ENCODE peak calls at places on chromosome 5, in four cellular contexts. One of them, this sample, is unnamed. For H3K36me3, the result is how much of the 10 kb centered on the place peaks cover.

GRCh38 chr5:109324351-109324750 is 85.4 kb downstream of the PJA2 start:
- DNase-seq in GM23248: no peak
- DNase-seq in PC-3: no peak
- DNase-seq in GM23338: peak
- DNase-seq in this sample: no peak

GRCh38 chr5:115435776-115436712 is 108.5 kb downstream of the FEM1C start:
- DNase-seq in GM23248: no peak
- DNase-seq in PC-3: peak
- DNase-seq in GM23338: no peak
- DNase-seq in this sample: no peak

GRCh38 chr5:137318027-137318426 is 181.1 kb downstream of the SPOCK1 start:
- DNase-seq in GM23338: no peak
- DNase-seq in PC-3: no peak
- DNase-seq in GM23248: no peak
- DNase-seq in this sample: no peak

GRCh38 chr5:72472666-72473422 is 34.4 kb downstream of the ZNF366 start:
- DNase-seq in GM23338: no peak
- DNase-seq in GM23248: peak
- DNase-seq in PC-3: peak
- DNase-seq in this sample: no peak

GRCh38 chr5:140024928-140025327 is 18.2 kb downstream of the NRG2 start:
- DNase-seq in GM23338: no peak
- DNase-seq in PC-3: no peak
- DNase-seq in GM23248: no peak
- DNase-seq in this sample: no peak

GRCh38 chr5:53556001-53556400 is 4.4 kb upstream of the NDUFS4 start:
- DNase-seq in PC-3: no peak
- DNase-seq in GM23338: no peak
- DNase-seq in GM23248: no peak
- DNase-seq in this sample: no peak

GRCh38 chr5:134246771-134247329 is 21.0 kb upstream of the PPP2CA start:
- DNase-seq in GM23338: no peak
- DNase-seq in GM23248: peak
- DNase-seq in PC-3: peak
- DNase-seq in this sample: no peak

GRCh38 chr5:52743012-52743411 is 44.7 kb upstream of the ITGA1 start:
- DNase-seq in GM23248: no peak
- DNase-seq in PC-3: no peak
- DNase-seq in GM23338: no peak
- DNase-seq in this sample: no peak

GRCh38 chr5:102758576-102758975 is 3.5 kb downstream of the PAM start:
- DNase-seq in PC-3: no peak
- DNase-seq in GM23248: peak
- DNase-seq in GM23338: no peak
- DNase-seq in this sample: no peak

GRCh38 chr5:35598707-35599370 is 18.8 kb upstream of the SPEF2 start:
- DNase-seq in PC-3: peak
- DNase-seq in GM23248: no peak
- DNase-seq in GM23338: peak
- DNase-seq in this sample: peak

GRCh38 chr5:59768204-59769040 is 125.1 kb downstream of the PDE4D start:
- DNase-seq in PC-3: peak
- DNase-seq in GM23338: peak
- DNase-seq in GM23248: peak
- DNase-seq in this sample: no peak

GRCh38 chr5:40480392-40480791 is 199.3 kb upstream of the PTGER4 start:
- DNase-seq in GM23338: no peak
- DNase-seq in GM23248: no peak
- DNase-seq in PC-3: no peak
- DNase-seq in this sample: no peak

GRCh38 chr5:5523066-5523505 is 100.6 kb downstream of the ICE1 start:
- DNase-seq in GM23338: peak
- DNase-seq in PC-3: peak
- DNase-seq in GM23248: peak
- DNase-seq in this sample: peak

GRCh38 chr5:171893290-171893890 is 107.8 kb downstream of the SMIM23 start:
- DNase-seq in PC-3: no peak
- DNase-seq in GM23338: no peak
- DNase-seq in GM23248: peak
- DNase-seq in this sample: no peak

GRCh38 chr5:36740259-36740898 is 134.0 kb downstream of the SLC1A3 start:
- DNase-seq in GM23338: no peak
- DNase-seq in PC-3: no peak
- DNase-seq in GM23248: no peak
- DNase-seq in this sample: no peak

GRCh38 chr5:151383011-151383410 is 35.7 kb upstream of the SLC36A2 start:
- DNase-seq in GM23248: no peak
- DNase-seq in GM23338: no peak
- DNase-seq in PC-3: peak
- DNase-seq in this sample: no peak

GRCh38 chr5:2201832-2202231 is 319.1 kb upstream of the IRX4 start:
- DNase-seq in PC-3: no peak
- DNase-seq in GM23248: no peak
- DNase-seq in GM23338: no peak
- DNase-seq in this sample: no peak

GRCh38 chr5:2201011-2201410 is 318.3 kb upstream of the IRX4 start:
- DNase-seq in PC-3: no peak
- DNase-seq in GM23338: no peak
- DNase-seq in GM23248: no peak
- DNase-seq in this sample: no peak

GRCh38 chr5:2196989-2197531 is 314.3 kb upstream of the IRX4 start:
- DNase-seq in PC-3: no peak
- DNase-seq in GM23248: no peak
- DNase-seq in GM23338: no peak
- DNase-seq in this sample: no peak

GRCh38 chr5:2200261-2200965 is 317.7 kb upstream of the IRX4 start:
- DNase-seq in GM23338: no peak
- DNase-seq in PC-3: no peak
- DNase-seq in GM23248: no peak
- DNase-seq in this sample: no peak

GRCh38 chr5:2199697-2200096 is 317.0 kb upstream of the IRX4 start:
- DNase-seq in GM23338: no peak
- DNase-seq in GM23248: no peak
- DNase-seq in PC-3: no peak
- DNase-seq in this sample: no peak
- TF ChIP-seq EZH2phosphoT487 in GM23338: no peak
- TF ChIP-seq EZH2phosphoT487 in GM23248: no peak
- TF ChIP-seq EZH2phosphoT487 in PC-3: no peak
- TF ChIP-seq EZH2phosphoT487 in this sample: no peak

DNA sequence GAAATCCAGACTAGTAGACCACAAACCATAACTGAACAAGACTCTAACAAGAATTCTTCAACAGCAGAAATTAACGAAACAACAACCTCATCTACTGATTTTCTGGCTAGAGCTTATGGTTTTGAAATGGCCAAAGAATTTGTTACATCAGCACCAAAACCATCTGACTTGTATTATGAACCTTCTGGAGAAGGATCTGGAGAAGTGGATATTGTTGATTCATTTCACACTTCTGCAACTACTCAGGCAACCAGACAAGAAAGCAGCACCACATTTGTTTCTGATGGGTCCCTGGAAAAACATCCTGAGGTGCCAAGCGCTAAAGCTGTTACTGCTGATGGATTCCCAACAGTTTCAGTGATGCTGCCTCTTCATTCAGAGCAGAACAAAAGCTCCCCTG is 68.6 kb downstream of the VCAN start:
- DNase-seq in PC-3: no peak
- DNase-seq in GM23338: no peak
- DNase-seq in GM23248: peak
- DNase-seq in this sample: no peak
- H3K36me3 ChIP-seq in PC-3: under half
- H3K36me3 ChIP-seq in GM23338: under half
- H3K36me3 ChIP-seq in GM23248: under half
- H3K36me3 ChIP-seq in this sample: under half

GRCh38 chr5:1048162-1048721 is 39.6 kb downstream of the NKD2 start:
- DNase-seq in PC-3: no peak
- DNase-seq in GM23338: no peak
- DNase-seq in GM23248: no peak
- DNase-seq in this sample: no peak
- TF ChIP-seq EZH2phosphoT487 in PC-3: no peak
- TF ChIP-seq EZH2phosphoT487 in GM23338: no peak
- TF ChIP-seq EZH2phosphoT487 in GM23248: no peak
- TF ChIP-seq EZH2phosphoT487 in this sample: no peak

GRCh38 chr5:148426514-148426913 is 42.8 kb downstream of the FBXO38 start:
- DNase-seq in GM23248: no peak
- DNase-seq in GM23338: no peak
- DNase-seq in PC-3: no peak
- DNase-seq in this sample: no peak

GRCh38 chr5:148418511-148418910 is 34.8 kb downstream of the FBXO38 start:
- DNase-seq in GM23248: no peak
- DNase-seq in PC-3: no peak
- DNase-seq in GM23338: no peak
- DNase-seq in this sample: no peak

GRCh38 chr5:148425808-148426207 is 42.0 kb downstream of the FBXO38 start:
- DNase-seq in PC-3: no peak
- DNase-seq in GM23248: no peak
- DNase-seq in GM23338: no peak
- DNase-seq in this sample: no peak

GRCh38 chr5:148416921-148417320 is 33.2 kb downstream of the FBXO38 start:
- DNase-seq in GM23338: no peak
- DNase-seq in GM23248: peak
- DNase-seq in PC-3: peak
- DNase-seq in this sample: no peak

GRCh38 chr5:148421661-148422060 is 37.9 kb downstream of the FBXO38 start:
- DNase-seq in GM23248: no peak
- DNase-seq in PC-3: no peak
- DNase-seq in GM23338: no peak
- DNase-seq in this sample: no peak
- H3K36me3 ChIP-seq in GM23248: half or more
- H3K36me3 ChIP-seq in PC-3: half or more
- H3K36me3 ChIP-seq in GM23338: half or more
- H3K36me3 ChIP-seq in this sample: half or more

GRCh38 chr5:16784843-16785791 is 151.0 kb downstream of the MYO10 start:
- DNase-seq in PC-3: no peak
- DNase-seq in GM23338: no peak
- DNase-seq in GM23248: peak
- DNase-seq in this sample: no peak

GRCh38 chr5:16788957-16789356 is 147.1 kb downstream of the MYO10 start:
- DNase-seq in PC-3: no peak
- DNase-seq in GM23248: no peak
- DNase-seq in GM23338: no peak
- DNase-seq in this sample: no peak

GRCh38 chr5:16782227-16782626 is 153.9 kb downstream of the MYO10 start:
- DNase-seq in GM23338: no peak
- DNase-seq in PC-3: no peak
- DNase-seq in GM23248: no peak
- DNase-seq in this sample: no peak

GRCh38 chr5:16787278-16787677 is 148.8 kb downstream of the MYO10 start:
- DNase-seq in GM23338: no peak
- DNase-seq in PC-3: no peak
- DNase-seq in GM23248: no peak
- DNase-seq in this sample: no peak

GRCh38 chr5:16784088-16784487 is 152.0 kb downstream of the MYO10 start:
- DNase-seq in GM23248: peak
- DNase-seq in PC-3: peak
- DNase-seq in GM23338: no peak
- DNase-seq in this sample: no peak
- TF ChIP-seq EZH2phosphoT487 in GM23248: no peak
- TF ChIP-seq EZH2phosphoT487 in PC-3: no peak
- TF ChIP-seq EZH2phosphoT487 in GM23338: no peak
- TF ChIP-seq EZH2phosphoT487 in this sample: no peak

DNA sequence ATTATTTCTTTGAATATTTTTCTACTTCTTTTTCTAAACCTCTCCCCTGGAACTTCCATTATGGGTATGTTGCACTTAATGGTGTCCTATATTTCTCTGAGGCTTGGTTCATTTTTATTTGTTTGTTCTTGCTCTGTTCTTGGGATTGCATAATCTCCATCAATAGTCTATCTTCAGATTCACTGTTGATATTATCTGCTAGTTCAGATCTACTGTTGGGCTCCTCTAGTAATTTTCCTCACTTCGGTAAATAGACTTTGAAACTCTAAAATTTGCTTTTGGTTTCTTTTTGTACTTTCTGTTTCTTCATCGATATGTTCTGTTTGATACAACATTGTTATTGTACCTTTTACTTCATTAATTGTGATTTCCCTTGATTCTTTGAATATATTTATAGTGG is 76.3 kb downstream of the MTREX start:
- DNase-seq in PC-3: no peak
- DNase-seq in GM23248: no peak
- DNase-seq in GM23338: no peak
- DNase-seq in this sample: no peak
- H3K36me3 ChIP-seq in PC-3: under half
- H3K36me3 ChIP-seq in GM23248: under half
- H3K36me3 ChIP-seq in GM23338: under half
- H3K36me3 ChIP-seq in this sample: half or more